ENCODE peak calls at places on chromosomes 5 and 9, in five cellular contexts. R, O, E, W and X are unnamed samples.

GRCh38 chr9:35749515-35750255 is 598 bp downstream of the RGP1 start:
- DNase-seq in O (peak; percentile 35), W (no peak), E (peak; percentile 34), R (peak; percentile 46), X (peak; percentile 68)

GRCh38 chr5:657570-657969 is 35.6 kb downstream of the TPPP start:
- DNase-seq in E (no peak), R (peak; percentile 83), O (peak; percentile 83), W (no peak), X (peak; percentile 30)

GRCh38 chr5:92560698-92561361 is 1020.2 kb downstream of the NR2F1-AS1 start:
- DNase-seq in O (peak; percentile 89), R (peak; percentile 81), E (no peak), W (no peak), X (no peak)

GRCh38 chr5:175855041-175855720 is 16.2 kb upstream of the CPLX2 start:
- DNase-seq in O (no peak), W (no peak), R (no peak), E (no peak), X (no peak)

GRCh38 chr5:13909271-13909670 is 35.2 kb downstream of the DNAH5 start:
- DNase-seq in W (no peak), E (no peak), R (no peak), O (no peak), X (no peak)

GRCh38 chr5:175469916-175470315 is 8.4 kb upstream of the SFXN1 start:
- DNase-seq in R (no peak), O (no peak), E (no peak), W (no peak), X (no peak)

GRCh38 chr9:129177791-129178578 is at the start of gene IER5L:
- DNase-seq in W (peak; percentile 75), R (peak; percentile 93), O (peak; percentile 98), E (peak; percentile 94), X (peak; percentile 97)

GRCh38 chr5:53298841-53299240 is 181.6 kb upstream of the FST start:
- DNase-seq in E (no peak), R (peak; percentile 26), W (no peak), O (no peak), X (no peak)

GRCh38 chr5:171342362-171343111 is 33.5 kb downstream of the TLX3 start:
- DNase-seq in O (peak; percentile 78), R (peak; percentile 59), W (no peak), E (peak; percentile 15), X (no peak)

GRCh38 chr5:34686762-34687268 is 30.7 kb downstream of the RAI14 start:
- DNase-seq in O (peak; percentile 98), R (peak; percentile 99), E (peak; percentile 83), W (no peak), X (peak; percentile 83)

GRCh38 chr5:123091258-123091987 is 2.4 kb downstream of the PRDM6 start:
- DNase-seq in R (no peak), E (no peak), O (peak; percentile 36), W (no peak), X (no peak)

GRCh38 chr5:148956632-148957385 is 106.1 kb downstream of the SH3TC2 start:
- DNase-seq in W (no peak), R (no peak), E (no peak), O (no peak), X (no peak)

GRCh38 chr5:176677209-176677931 is 30.1 kb downstream of the TSPAN17 start:
- DNase-seq in R (no peak), O (no peak), W (no peak), E (no peak), X (no peak)

GRCh38 chr9:70488793-70489105 is 74.3 kb upstream of the KLF9 start:
- DNase-seq in O (no peak), E (peak; percentile 32), W (no peak), R (peak; percentile 58), X (no peak)

GRCh38 chr9:115396071-115396529 is 278.1 kb upstream of the TNC start:
- DNase-seq in R (peak; percentile 57), E (no peak), W (no peak), O (no peak), X (no peak)

GRCh38 chr5:62982348-62982747 is 403.7 kb downstream of the LRRC70 start:
- DNase-seq in E (no peak), R (no peak), O (no peak), W (no peak), X (no peak)